ENCODE peak calls at places on chromosomes 11 and 22, in seven cellular contexts. C is NK-92 treated with Interleukin-12 subunit alpha and Interleukin-12 subunit beta, amount 100 ng/mL, for 24 hours; Z is CD8-positive, alpha-beta memory T cell; V is fibroblast of lung; T is HCEC 1CT; E is glutamatergic neuron; O is EH. U is an unnamed sample.

GRCh38 chr11:34833602-34834001 is 82.6 kb downstream of the APIP start:
- DNase-seq in E (no peak), Z (no peak), V (no peak), C (no peak), O (no peak), T (no peak), U (no peak)

GRCh38 chr11:34480339-34480738 is 33.3 kb downstream of the ELF5 start:
- DNase-seq in V (peak), Z (no peak), E (no peak), O (peak), T (no peak), C (no peak), U (no peak)

GRCh38 chr11:104782377-104782754 is 115.9 kb downstream of the CASP12 start:
- DNase-seq in E (no peak), Z (no peak), O (no peak), C (no peak), T (no peak), V (no peak), U (no peak)

GRCh38 chr22:30047364-30047738 is 32.9 kb upstream of the HORMAD2 start:
- DNase-seq in C (no peak), E (no peak), V (no peak), O (peak), Z (no peak), T (no peak), U (no peak)

GRCh38 chr22:48553119-48553518 is 1274.6 kb downstream of the BRD1 start:
- DNase-seq in E (no peak), C (no peak), O (no peak), T (no peak), Z (no peak), V (no peak), U (no peak)

GRCh38 chr11:61602775-61603569 is 22.1 kb upstream of the SYT7 start:
- DNase-seq in T (peak), O (peak), Z (no peak), V (peak), C (no peak), E (peak), U (peak)

GRCh38 chr11:61587951-61588695 is 7.2 kb upstream of the SYT7 start:
- DNase-seq in T (peak), E (peak), V (no peak), Z (peak), C (no peak), O (no peak), U (peak)

GRCh38 chr11:22163394-22163797 is 29.5 kb upstream of the ANO5 start:
- DNase-seq in C (no peak), O (no peak), Z (no peak), E (no peak), T (no peak), V (no peak), U (no peak)

GRCh38 chr11:129943036-129943435 is 47.7 kb upstream of the NFRKB start:
- DNase-seq in V (no peak), E (no peak), O (no peak), C (no peak), Z (no peak), T (no peak), U (no peak)

GRCh38 chr11:81420668-81421550 is 1312.8 kb downstream of the FAM181B start:
- DNase-seq in E (no peak), Z (no peak), C (no peak), T (no peak), O (no peak), V (no peak), U (no peak)

GRCh38 chr22:48406161-48406560 is 1421.5 kb downstream of the BRD1 start:
- DNase-seq in C (no peak), E (no peak), T (no peak), V (no peak), Z (no peak), O (no peak), U (no peak)

GRCh38 chr11:60935676-60936442 is 11.6 kb downstream of the TMEM132A start:
- DNase-seq in Z (no peak), E (no peak), T (no peak), V (no peak), C (no peak), O (no peak), U (no peak)

GRCh38 chr22:35299217-35299716 is 427 bp upstream of the TOM1 start:
- DNase-seq in E (no peak), T (no peak), V (peak), O (peak), Z (no peak), C (no peak), U (no peak)

GRCh38 chr11:35727140-35727539 is 64.6 kb downstream of the TRIM44 start:
- DNase-seq in O (no peak), V (no peak), Z (no peak), C (no peak), E (no peak), T (no peak), U (no peak)

GRCh38 chr22:48407256-48407955 is 1420.3 kb downstream of the BRD1 start:
- DNase-seq in O (no peak), Z (no peak), E (no peak), T (no peak), V (no peak), C (no peak), U (no peak)

GRCh38 chr11:86513746-86514373 is 139.2 kb downstream of the CCDC81 start:
- DNase-seq in C (no peak), V (no peak), Z (no peak), T (no peak), E (no peak), O (peak), U (no peak)

GRCh38 chr22:26756675-26757293 is 99.4 kb downstream of the MIAT start:
- DNase-seq in V (peak), O (peak), C (no peak), T (peak), E (peak), Z (peak), U (peak)

GRCh38 chr11:110123003-110123402 is 29.8 kb downstream of the ZC3H12C start:
- DNase-seq in O (peak), Z (no peak), C (no peak), E (no peak), V (peak), T (peak), U (no peak)

GRCh38 chr11:20080032-20080685 is 80.1 kb downstream of the DBX1 start:
- DNase-seq in E (no peak), V (no peak), O (no peak), C (no peak), T (no peak), Z (no peak), U (no peak)

GRCh38 chr22:26476705-26477340 is 6.8 kb downstream of the HPS4 start:
- DNase-seq in E (no peak), C (no peak), V (peak), Z (no peak), T (no peak), O (peak), U (no peak)

GRCh38 chr11:128271401-128271800 is 316.0 kb downstream of the ETS1 start:
- DNase-seq in E (no peak), C (no peak), O (no peak), T (no peak), Z (no peak), V (no peak), U (no peak)

GRCh38 chr22:29308791-29309262 is 2.4 kb downstream of the GAS2L1 start:
- DNase-seq in C (no peak), T (no peak), O (peak), V (peak), E (no peak), Z (no peak), U (no peak)

GRCh38 chr11:18347471-18348125 is 25.2 kb downstream of the GTF2H1 start:
- DNase-seq in Z (no peak), O (peak), V (peak), C (no peak), T (peak), E (no peak), U (no peak)

GRCh38 chr11:78149646-78150045 is 10.2 kb upstream of the ALG8 start:
- DNase-seq in C (no peak), V (peak), T (peak), Z (no peak), O (peak), E (no peak), U (no peak)

GRCh38 chr22:25030636-25031035 is 78.1 kb downstream of the KIAA1671 start:
- DNase-seq in V (peak), E (no peak), Z (no peak), C (no peak), O (no peak), T (no peak), U (no peak)